ENCODE peak calls at places on chromosomes 1 and 21, in eight cellular contexts. V, J, C, U, Y, A, I and T are unnamed samples.

GRCh38 chr1:218421531-218421930 is 76.4 kb downstream of the TGFB2 start:
- DNase-seq in A (no peak), J (no peak), U (no peak), Y (no peak), C (no peak), V (no peak), I (no peak), T (no peak)

GRCh38 chr1:233569636-233570035 is 44.3 kb upstream of the KCNK1 start:
- DNase-seq in I (no peak), A (no peak), C (peak; percentile 2), V (no peak), J (no peak), Y (no peak), U (no peak), T (no peak)

GRCh38 chr1:180728472-180729106 is 96.8 kb downstream of the XPR1 start:
- DNase-seq in J (no peak), C (no peak), Y (no peak), A (no peak), V (no peak), I (no peak), U (no peak), T (no peak)

GRCh38 chr1:21229246-21230000 is 52.7 kb upstream of the EIF4G3 start:
- DNase-seq in V (peak; percentile 80), U (no peak), C (peak; percentile 36), Y (no peak), A (no peak), J (no peak), I (no peak), T (no peak)

GRCh38 chr1:197400522-197400902 is 132.5 kb downstream of the CRB1 start:
- DNase-seq in Y (no peak), A (no peak), U (no peak), C (no peak), I (no peak), V (no peak), J (no peak), T (no peak)

GRCh38 chr1:60130703-60131102 is 57.1 kb upstream of the C1orf87 start:
- DNase-seq in U (no peak), J (no peak), A (no peak), I (no peak), V (no peak), C (peak; percentile 19), Y (no peak), T (no peak)

GRCh38 chr21:36188081-36188681 is 31.6 kb downstream of the DOP1B start:
- DNase-seq in I (no peak), J (no peak), U (peak; percentile 70), C (no peak), Y (peak; percentile 68), A (peak; percentile 22), V (no peak), T (peak; percentile 49)

GRCh38 chr1:90488451-90488850 is 228.7 kb downstream of the BARHL2 start:
- DNase-seq in A (no peak), C (no peak), U (no peak), J (no peak), V (peak; percentile 0), I (no peak), Y (no peak), T (no peak)

GRCh38 chr1:172360511-172360910 is 60.0 kb upstream of the C1orf105 start:
- DNase-seq in C (no peak), Y (no peak), A (peak; percentile 50), V (no peak), I (no peak), U (no peak), J (no peak), T (no peak)

GRCh38 chr21:33196956-33197374 is 32.8 kb upstream of the IFNAR2 start:
- DNase-seq in V (peak; percentile 62), C (peak; percentile 68), Y (peak; percentile 75), A (peak; percentile 67), U (peak; percentile 73), J (peak; percentile 64), I (peak; percentile 57), T (peak; percentile 73)

GRCh38 chr1:236685917-236686814 is at the start of gene ACTN2:
- DNase-seq in C (peak; percentile 28), Y (peak; percentile 77), U (peak; percentile 68), J (peak; percentile 41), I (peak; percentile 94), V (no peak), A (peak; percentile 10), T (peak; percentile 77)

DNA sequence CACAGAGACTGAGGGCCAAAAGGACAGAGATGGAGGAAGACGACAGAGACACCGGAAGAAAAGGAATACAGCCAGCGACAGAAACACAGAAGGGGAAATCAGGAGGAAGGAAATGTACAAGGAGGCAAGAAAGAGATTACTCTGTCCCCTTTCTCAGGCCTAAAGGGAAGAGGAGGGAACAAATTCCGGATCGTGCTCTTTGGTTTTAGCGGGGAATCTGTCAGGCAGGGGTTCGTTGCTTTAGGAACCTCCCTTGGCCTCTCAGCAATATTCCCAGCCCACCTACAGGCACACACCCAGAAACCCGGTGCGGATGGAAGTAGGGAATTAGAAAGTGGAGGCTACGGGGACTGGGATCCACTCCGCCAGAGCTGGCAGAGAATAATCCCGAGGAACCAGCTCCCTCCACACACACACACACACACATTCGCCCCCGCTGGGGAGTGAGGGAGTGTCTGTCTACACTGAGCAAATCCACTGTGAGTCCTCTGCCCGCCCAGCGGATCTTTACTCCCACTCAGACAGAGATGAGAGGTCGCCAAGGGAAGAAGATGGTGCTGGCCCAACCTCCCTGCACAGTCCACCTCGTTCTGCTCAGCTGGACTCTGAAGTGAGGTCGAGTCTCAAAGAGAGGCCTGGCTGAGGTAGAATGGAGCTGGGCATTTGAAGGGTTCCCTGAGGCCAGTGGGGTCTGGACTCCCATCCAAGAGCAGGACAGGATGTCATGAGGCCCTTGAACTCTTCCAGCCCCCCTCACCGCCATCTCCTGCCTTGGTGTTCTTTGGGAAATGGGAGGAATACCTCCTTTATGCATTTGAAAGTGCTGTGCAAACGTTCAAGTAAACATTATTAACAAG is 5.7 kb downstream of the TAL1 start:
- DNase-seq in J (no peak), V (no peak), I (no peak), U (no peak), Y (no peak), A (no peak), C (no peak), T (no peak)
- H3K4me1 ChIP-seq in J (peaks cover 23% of the 10 kb centered on the region), V (peaks cover 3% of the 10 kb centered on the region), I (no peaks in the 10 kb centered on the region), U (peaks cover 3% of the 10 kb centered on the region), Y (peaks cover 10% of the 10 kb centered on the region), A (peaks cover 3% of the 10 kb centered on the region), C (no peaks in the 10 kb centered on the region), T (peaks cover 34% of the 10 kb centered on the region)

GRCh38 chr1:170836146-170836545 is 99.2 kb upstream of the MROH9 start:
- DNase-seq in I (no peak), V (peak; percentile 19), U (no peak), J (no peak), A (no peak), C (peak; percentile 7), Y (no peak), T (no peak)
- H3K4me1 ChIP-seq in I (no peaks in the 10 kb centered on the region), V (no peaks in the 10 kb centered on the region), U (no peaks in the 10 kb centered on the region), J (no peaks in the 10 kb centered on the region), A (no peaks in the 10 kb centered on the region), C (no peaks in the 10 kb centered on the region), Y (no peaks in the 10 kb centered on the region), T (no peaks in the 10 kb centered on the region)

GRCh38 chr1:208242186-208242585 is 2.0 kb downstream of the PLXNA2 start:
- DNase-seq in I (no peak), J (no peak), V (no peak), U (no peak), C (no peak), Y (no peak), A (no peak), T (no peak)
- H3K4me1 ChIP-seq in I (peaks cover 7% of the 10 kb centered on the region), J (peaks cover 4% of the 10 kb centered on the region), V (peaks cover 7% of the 10 kb centered on the region), U (no peaks in the 10 kb centered on the region), C (no peaks in the 10 kb centered on the region), Y (peaks cover 46% of the 10 kb centered on the region), A (peaks cover 30% of the 10 kb centered on the region), T (peaks cover 71% of the 10 kb centered on the region)

DNA sequence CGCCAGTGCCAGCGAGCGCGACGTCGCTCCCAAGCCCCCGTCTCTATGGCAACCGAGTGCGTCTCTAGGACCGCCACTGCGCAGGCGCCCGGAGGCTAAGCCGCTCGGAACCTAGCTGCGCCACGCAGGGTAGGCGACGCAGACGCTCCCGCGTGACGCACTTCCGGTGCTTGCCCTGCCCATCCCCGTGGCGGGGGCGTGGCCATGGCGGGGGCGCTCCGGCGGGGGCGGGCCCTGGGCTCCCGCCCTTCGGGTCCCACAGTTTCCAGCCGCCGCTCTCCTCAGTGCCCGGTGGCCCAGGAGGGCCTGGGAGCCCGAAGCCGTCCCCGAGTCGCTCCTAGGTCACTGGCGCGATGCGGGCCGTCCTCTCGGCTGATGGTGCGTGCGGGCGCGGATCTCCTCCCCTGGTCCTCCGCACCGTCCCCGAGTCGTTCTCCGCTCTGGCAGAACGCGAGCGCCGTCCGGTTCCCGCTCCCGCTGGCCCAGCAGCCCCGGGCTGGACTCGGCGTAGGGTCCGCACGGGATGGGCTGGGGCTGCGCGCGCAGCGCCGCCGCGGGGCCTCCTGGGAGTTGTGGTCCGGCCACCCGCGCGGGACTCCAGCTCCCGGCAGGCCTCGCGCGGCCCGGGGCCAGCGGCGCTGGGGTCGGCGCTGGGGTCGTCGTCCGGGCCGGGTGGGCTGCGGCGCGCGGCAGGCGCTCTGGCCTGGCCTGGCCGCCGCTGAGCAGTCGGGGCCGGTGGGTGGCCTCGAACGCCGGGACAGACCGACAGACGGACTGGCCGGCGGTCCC is at the start of gene MIB2:
- DNase-seq in C (peak; percentile 94), I (peak; percentile 100), J (peak; percentile 98), Y (peak; percentile 99), A (peak; percentile 94), U (peak; percentile 97), V (peak; percentile 95), T (peak; percentile 93)
- H3K4me1 ChIP-seq in C (peaks cover 10% of the 10 kb centered on the region), I (no peaks in the 10 kb centered on the region), J (peaks cover 26% of the 10 kb centered on the region), Y (peaks cover 29% of the 10 kb centered on the region), A (peaks cover 17% of the 10 kb centered on the region), U (peaks cover 4% of the 10 kb centered on the region), V (peaks cover 7% of the 10 kb centered on the region), T (peaks cover 7% of the 10 kb centered on the region)

GRCh38 chr1:156492013-156492590 is 8.5 kb downstream of the MEF2D start:
- DNase-seq in V (no peak), Y (no peak), J (no peak), I (no peak), C (no peak), A (no peak), U (no peak), T (no peak)

GRCh38 chr1:156492591-156493080 is 7.9 kb downstream of the MEF2D start:
- DNase-seq in J (no peak), V (no peak), I (no peak), A (no peak), U (peak; percentile 60), Y (peak; percentile 66), C (no peak), T (peak; percentile 51)

GRCh38 chr1:156494309-156494895 is 6.2 kb downstream of the MEF2D start:
- DNase-seq in U (no peak), C (no peak), Y (no peak), A (no peak), J (no peak), I (no peak), V (no peak), T (no peak)

GRCh38 chr1:156493154-156493631 is 7.4 kb downstream of the MEF2D start:
- DNase-seq in V (no peak), I (no peak), C (no peak), J (no peak), U (no peak), A (no peak), Y (peak; percentile 65), T (peak; percentile 68)

GRCh38 chr1:156493749-156494148 is 6.8 kb downstream of the MEF2D start:
- DNase-seq in U (no peak), A (no peak), J (no peak), C (no peak), I (no peak), Y (no peak), V (no peak), T (no peak)
- H3K4me1 ChIP-seq in U (peaks cover 64% of the 10 kb centered on the region), A (peaks cover 96% of the 10 kb centered on the region), J (peaks cover 100% of the 10 kb centered on the region), C (peaks cover 67% of the 10 kb centered on the region), I (peaks cover 50% of the 10 kb centered on the region), Y (peaks cover 100% of the 10 kb centered on the region), V (peaks cover 71% of the 10 kb centered on the region), T (peaks cover 100% of the 10 kb centered on the region)